ENCODE peak calls at places on chromosomes 4 and X, in nine cellular contexts. One of them, this sample, is unnamed.

GRCh38 chr4:9944431-9945425 is 76.6 kb downstream of the SLC2A9 start:
- DNase-seq in AG04450: no peak
- DNase-seq in iPS DF 6.9: no peak
- DNase-seq in stimulated activated CD4-positive, alpha-beta T cell treated with anti-CD3 and anti-CD28 coated beads, TNF-alpha, amount 100 ng/mL, for 24 hours: no peak
- DNase-seq in kidney glomerular epithelial cell: no peak
- DNase-seq in lower lobe of right lung: no peak
- DNase-seq in NCI-H510A: no peak
- DNase-seq in pancreas: no peak
- DNase-seq in T-helper 17 cell: no peak
- DNase-seq in this sample: no peak

GRCh38 chr4:42361475-42361874 is 35.8 kb upstream of the SHISA3 start:
- DNase-seq in AG04450: no peak
- DNase-seq in iPS DF 6.9: no peak
- DNase-seq in stimulated activated CD4-positive, alpha-beta T cell treated with anti-CD3 and anti-CD28 coated beads, TNF-alpha, amount 100 ng/mL, for 24 hours: no peak
- DNase-seq in kidney glomerular epithelial cell: no peak
- DNase-seq in lower lobe of right lung: no peak
- DNase-seq in NCI-H510A: no peak
- DNase-seq in pancreas: no peak
- DNase-seq in T-helper 17 cell: no peak
- DNase-seq in this sample: no peak

GRCh38 chrX:155028749-155029360 is 2.2 kb downstream of the FUNDC2 start:
- DNase-seq in AG04450: no peak
- DNase-seq in iPS DF 6.9: no peak
- DNase-seq in stimulated activated CD4-positive, alpha-beta T cell treated with anti-CD3 and anti-CD28 coated beads, TNF-alpha, amount 100 ng/mL, for 24 hours: no peak
- DNase-seq in kidney glomerular epithelial cell: no peak
- DNase-seq in lower lobe of right lung: no peak
- DNase-seq in NCI-H510A: no peak
- DNase-seq in pancreas: no peak
- DNase-seq in T-helper 17 cell: no peak
- DNase-seq in this sample: no peak

GRCh38 chr4:14877246-14878220 is 124.7 kb upstream of the CPEB2 start:
- DNase-seq in AG04450: no peak
- DNase-seq in iPS DF 6.9: no peak
- DNase-seq in stimulated activated CD4-positive, alpha-beta T cell treated with anti-CD3 and anti-CD28 coated beads, TNF-alpha, amount 100 ng/mL, for 24 hours: no peak
- DNase-seq in kidney glomerular epithelial cell: no peak
- DNase-seq in lower lobe of right lung: no peak
- DNase-seq in NCI-H510A: no peak
- DNase-seq in pancreas: no peak
- DNase-seq in T-helper 17 cell: no peak
- DNase-seq in this sample: no peak

GRCh38 chr4:151420408-151420807 is 11.4 kb downstream of the FHIP1A start:
- DNase-seq in AG04450: no peak
- DNase-seq in iPS DF 6.9: no peak
- DNase-seq in stimulated activated CD4-positive, alpha-beta T cell treated with anti-CD3 and anti-CD28 coated beads, TNF-alpha, amount 100 ng/mL, for 24 hours: no peak
- DNase-seq in kidney glomerular epithelial cell: no peak
- DNase-seq in lower lobe of right lung: no peak
- DNase-seq in NCI-H510A: no peak
- DNase-seq in pancreas: no peak
- DNase-seq in T-helper 17 cell: no peak
- DNase-seq in this sample: no peak

GRCh38 chr4:3115637-3116300 is 41.3 kb downstream of the HTT start:
- DNase-seq in AG04450: no peak
- DNase-seq in iPS DF 6.9: no peak
- DNase-seq in stimulated activated CD4-positive, alpha-beta T cell treated with anti-CD3 and anti-CD28 coated beads, TNF-alpha, amount 100 ng/mL, for 24 hours: no peak
- DNase-seq in kidney glomerular epithelial cell: no peak
- DNase-seq in lower lobe of right lung: no peak
- DNase-seq in NCI-H510A: no peak
- DNase-seq in pancreas: no peak
- DNase-seq in T-helper 17 cell: no peak
- DNase-seq in this sample: no peak

GRCh38 chr4:186294160-186294559 is 28.2 kb downstream of the F11 start:
- DNase-seq in AG04450: no peak
- DNase-seq in iPS DF 6.9: no peak
- DNase-seq in stimulated activated CD4-positive, alpha-beta T cell treated with anti-CD3 and anti-CD28 coated beads, TNF-alpha, amount 100 ng/mL, for 24 hours: peak; percentile 4
- DNase-seq in kidney glomerular epithelial cell: no peak
- DNase-seq in lower lobe of right lung: no peak
- DNase-seq in NCI-H510A: no peak
- DNase-seq in pancreas: no peak
- DNase-seq in T-helper 17 cell: no peak
- DNase-seq in this sample: no peak

GRCh38 chrX:2484232-2484631 is 16.5 kb downstream of the DHRSX start:
- DNase-seq in AG04450: no peak
- DNase-seq in iPS DF 6.9: no peak
- DNase-seq in stimulated activated CD4-positive, alpha-beta T cell treated with anti-CD3 and anti-CD28 coated beads, TNF-alpha, amount 100 ng/mL, for 24 hours: no peak
- DNase-seq in kidney glomerular epithelial cell: no peak
- DNase-seq in lower lobe of right lung: no peak
- DNase-seq in NCI-H510A: no peak
- DNase-seq in pancreas: no peak
- DNase-seq in T-helper 17 cell: no peak
- DNase-seq in this sample: no peak

GRCh38 chr4:159455675-159456235 is 352.9 kb downstream of the RAPGEF2 start:
- DNase-seq in AG04450: no peak
- DNase-seq in iPS DF 6.9: peak; percentile 27
- DNase-seq in stimulated activated CD4-positive, alpha-beta T cell treated with anti-CD3 and anti-CD28 coated beads, TNF-alpha, amount 100 ng/mL, for 24 hours: no peak
- DNase-seq in kidney glomerular epithelial cell: peak; percentile 77
- DNase-seq in lower lobe of right lung: no peak
- DNase-seq in NCI-H510A: no peak
- DNase-seq in pancreas: no peak
- DNase-seq in T-helper 17 cell: no peak
- DNase-seq in this sample: no peak

GRCh38 chr4:152719291-152719690 is 39.5 kb upstream of the TMEM154 start:
- DNase-seq in AG04450: no peak
- DNase-seq in iPS DF 6.9: no peak
- DNase-seq in stimulated activated CD4-positive, alpha-beta T cell treated with anti-CD3 and anti-CD28 coated beads, TNF-alpha, amount 100 ng/mL, for 24 hours: no peak
- DNase-seq in kidney glomerular epithelial cell: no peak
- DNase-seq in lower lobe of right lung: no peak
- DNase-seq in NCI-H510A: no peak
- DNase-seq in pancreas: no peak
- DNase-seq in T-helper 17 cell: no peak
- DNase-seq in this sample: no peak

GRCh38 chrX:25524150-25524549 is 508.4 kb upstream of the ARX start:
- DNase-seq in AG04450: no peak
- DNase-seq in iPS DF 6.9: no peak
- DNase-seq in stimulated activated CD4-positive, alpha-beta T cell treated with anti-CD3 and anti-CD28 coated beads, TNF-alpha, amount 100 ng/mL, for 24 hours: no peak
- DNase-seq in kidney glomerular epithelial cell: peak; percentile 4
- DNase-seq in lower lobe of right lung: no peak
- DNase-seq in NCI-H510A: no peak
- DNase-seq in pancreas: no peak
- DNase-seq in T-helper 17 cell: no peak
- DNase-seq in this sample: no peak

GRCh38 chrX:24260827-24261550 is 52.9 kb downstream of the SUPT20HL2 start:
- DNase-seq in AG04450: no peak
- DNase-seq in iPS DF 6.9: no peak
- DNase-seq in stimulated activated CD4-positive, alpha-beta T cell treated with anti-CD3 and anti-CD28 coated beads, TNF-alpha, amount 100 ng/mL, for 24 hours: peak; percentile 32
- DNase-seq in kidney glomerular epithelial cell: no peak
- DNase-seq in lower lobe of right lung: peak; percentile 53
- DNase-seq in NCI-H510A: no peak
- DNase-seq in pancreas: no peak
- DNase-seq in T-helper 17 cell: no peak
- DNase-seq in this sample: no peak

GRCh38 chr4:163866728-163867313 is 372.3 kb downstream of the TMA16 start:
- DNase-seq in AG04450: peak; percentile 0
- DNase-seq in iPS DF 6.9: no peak
- DNase-seq in stimulated activated CD4-positive, alpha-beta T cell treated with anti-CD3 and anti-CD28 coated beads, TNF-alpha, amount 100 ng/mL, for 24 hours: no peak
- DNase-seq in kidney glomerular epithelial cell: no peak
- DNase-seq in lower lobe of right lung: no peak
- DNase-seq in NCI-H510A: no peak
- DNase-seq in pancreas: no peak
- DNase-seq in T-helper 17 cell: no peak
- DNase-seq in this sample: no peak

GRCh38 chr4:3346146-3346545 is 53.3 kb downstream of the RGS12 start:
- DNase-seq in AG04450: peak; percentile 44
- DNase-seq in iPS DF 6.9: peak; percentile 54
- DNase-seq in stimulated activated CD4-positive, alpha-beta T cell treated with anti-CD3 and anti-CD28 coated beads, TNF-alpha, amount 100 ng/mL, for 24 hours: no peak
- DNase-seq in kidney glomerular epithelial cell: peak; percentile 76
- DNase-seq in lower lobe of right lung: no peak
- DNase-seq in NCI-H510A: peak; percentile 29
- DNase-seq in pancreas: no peak
- DNase-seq in T-helper 17 cell: no peak
- DNase-seq in this sample: no peak

GRCh38 chrX:69062493-69062892 is 102.8 kb downstream of the PJA1 start:
- DNase-seq in AG04450: no peak
- DNase-seq in iPS DF 6.9: no peak
- DNase-seq in stimulated activated CD4-positive, alpha-beta T cell treated with anti-CD3 and anti-CD28 coated beads, TNF-alpha, amount 100 ng/mL, for 24 hours: no peak
- DNase-seq in kidney glomerular epithelial cell: no peak
- DNase-seq in lower lobe of right lung: no peak
- DNase-seq in NCI-H510A: no peak
- DNase-seq in pancreas: no peak
- DNase-seq in T-helper 17 cell: no peak
- DNase-seq in this sample: no peak

GRCh38 chr4:67584496-67584895 is 26.0 kb downstream of the STAP1 start:
- DNase-seq in AG04450: no peak
- DNase-seq in iPS DF 6.9: no peak
- DNase-seq in stimulated activated CD4-positive, alpha-beta T cell treated with anti-CD3 and anti-CD28 coated beads, TNF-alpha, amount 100 ng/mL, for 24 hours: no peak
- DNase-seq in kidney glomerular epithelial cell: no peak
- DNase-seq in lower lobe of right lung: no peak
- DNase-seq in NCI-H510A: no peak
- DNase-seq in pancreas: no peak
- DNase-seq in T-helper 17 cell: no peak
- DNase-seq in this sample: no peak

GRCh38 chr4:2412534-2412884 is 5.9 kb downstream of the ZFYVE28 start:
- DNase-seq in AG04450: no peak
- DNase-seq in iPS DF 6.9: no peak
- DNase-seq in stimulated activated CD4-positive, alpha-beta T cell treated with anti-CD3 and anti-CD28 coated beads, TNF-alpha, amount 100 ng/mL, for 24 hours: peak; percentile 61
- DNase-seq in kidney glomerular epithelial cell: no peak
- DNase-seq in lower lobe of right lung: no peak
- DNase-seq in NCI-H510A: no peak
- DNase-seq in pancreas: no peak
- DNase-seq in T-helper 17 cell: peak; percentile 43
- DNase-seq in this sample: no peak

GRCh38 chrX:119512145-119512800 is 44.0 kb downstream of the SLC25A5 start:
- DNase-seq in AG04450: peak; percentile 18
- DNase-seq in iPS DF 6.9: no peak
- DNase-seq in stimulated activated CD4-positive, alpha-beta T cell treated with anti-CD3 and anti-CD28 coated beads, TNF-alpha, amount 100 ng/mL, for 24 hours: no peak
- DNase-seq in kidney glomerular epithelial cell: peak; percentile 39
- DNase-seq in lower lobe of right lung: peak; percentile 65
- DNase-seq in NCI-H510A: peak; percentile 40
- DNase-seq in pancreas: peak; percentile 62
- DNase-seq in T-helper 17 cell: no peak
- DNase-seq in this sample: no peak

GRCh38 chrX:40329616-40330015 is 231.9 kb upstream of the BCOR start:
- DNase-seq in AG04450: no peak
- DNase-seq in iPS DF 6.9: no peak
- DNase-seq in stimulated activated CD4-positive, alpha-beta T cell treated with anti-CD3 and anti-CD28 coated beads, TNF-alpha, amount 100 ng/mL, for 24 hours: no peak
- DNase-seq in kidney glomerular epithelial cell: no peak
- DNase-seq in lower lobe of right lung: no peak
- DNase-seq in NCI-H510A: no peak
- DNase-seq in pancreas: no peak
- DNase-seq in T-helper 17 cell: no peak
- DNase-seq in this sample: no peak

GRCh38 chr4:173424899-173425805 is 26.2 kb upstream of the SCRG1 start:
- DNase-seq in AG04450: no peak
- DNase-seq in iPS DF 6.9: no peak
- DNase-seq in stimulated activated CD4-positive, alpha-beta T cell treated with anti-CD3 and anti-CD28 coated beads, TNF-alpha, amount 100 ng/mL, for 24 hours: no peak
- DNase-seq in kidney glomerular epithelial cell: peak; percentile 66
- DNase-seq in lower lobe of right lung: no peak
- DNase-seq in NCI-H510A: no peak
- DNase-seq in pancreas: no peak
- DNase-seq in T-helper 17 cell: no peak
- DNase-seq in this sample: no peak

GRCh38 chr4:185624248-185624568 is 88.9 kb upstream of the PDLIM3 start:
- DNase-seq in AG04450: no peak
- DNase-seq in iPS DF 6.9: no peak
- DNase-seq in stimulated activated CD4-positive, alpha-beta T cell treated with anti-CD3 and anti-CD28 coated beads, TNF-alpha, amount 100 ng/mL, for 24 hours: no peak
- DNase-seq in kidney glomerular epithelial cell: no peak
- DNase-seq in lower lobe of right lung: no peak
- DNase-seq in NCI-H510A: no peak
- DNase-seq in pancreas: no peak
- DNase-seq in T-helper 17 cell: no peak
- DNase-seq in this sample: no peak

GRCh38 chr4:87011340-87012034 is 76.7 kb downstream of the AFF1 start:
- DNase-seq in AG04450: no peak
- DNase-seq in iPS DF 6.9: no peak
- DNase-seq in stimulated activated CD4-positive, alpha-beta T cell treated with anti-CD3 and anti-CD28 coated beads, TNF-alpha, amount 100 ng/mL, for 24 hours: no peak
- DNase-seq in kidney glomerular epithelial cell: peak; percentile 91
- DNase-seq in lower lobe of right lung: no peak
- DNase-seq in NCI-H510A: no peak
- DNase-seq in pancreas: no peak
- DNase-seq in T-helper 17 cell: no peak
- DNase-seq in this sample: no peak

GRCh38 chr4:5019796-5020195 is 538 bp upstream of the CYTL1 start:
- DNase-seq in AG04450: no peak
- DNase-seq in iPS DF 6.9: no peak
- DNase-seq in stimulated activated CD4-positive, alpha-beta T cell treated with anti-CD3 and anti-CD28 coated beads, TNF-alpha, amount 100 ng/mL, for 24 hours: no peak
- DNase-seq in kidney glomerular epithelial cell: no peak
- DNase-seq in lower lobe of right lung: no peak
- DNase-seq in NCI-H510A: no peak
- DNase-seq in pancreas: no peak
- DNase-seq in T-helper 17 cell: no peak
- DNase-seq in this sample: no peak

GRCh38 chr4:138405934-138406567 is 163.9 kb upstream of the SLC7A11 start:
- DNase-seq in AG04450: peak; percentile 3
- DNase-seq in iPS DF 6.9: no peak
- DNase-seq in stimulated activated CD4-positive, alpha-beta T cell treated with anti-CD3 and anti-CD28 coated beads, TNF-alpha, amount 100 ng/mL, for 24 hours: no peak
- DNase-seq in kidney glomerular epithelial cell: no peak
- DNase-seq in lower lobe of right lung: no peak
- DNase-seq in NCI-H510A: no peak
- DNase-seq in pancreas: no peak
- DNase-seq in T-helper 17 cell: no peak
- DNase-seq in this sample: no peak

GRCh38 chrX:530726-531610 is 99.6 kb upstream of the SHOX start:
- DNase-seq in AG04450: no peak
- DNase-seq in iPS DF 6.9: peak; percentile 29
- DNase-seq in stimulated activated CD4-positive, alpha-beta T cell treated with anti-CD3 and anti-CD28 coated beads, TNF-alpha, amount 100 ng/mL, for 24 hours: no peak
- DNase-seq in kidney glomerular epithelial cell: no peak
- DNase-seq in lower lobe of right lung: no peak
- DNase-seq in NCI-H510A: no peak
- DNase-seq in pancreas: no peak
- DNase-seq in T-helper 17 cell: no peak
- DNase-seq in this sample: no peak

GRCh38 chr4:98939892-98940298 is 11.0 kb upstream of the EIF4E start:
- DNase-seq in AG04450: peak; percentile 58
- DNase-seq in iPS DF 6.9: no peak
- DNase-seq in stimulated activated CD4-positive, alpha-beta T cell treated with anti-CD3 and anti-CD28 coated beads, TNF-alpha, amount 100 ng/mL, for 24 hours: no peak
- DNase-seq in kidney glomerular epithelial cell: peak; percentile 63
- DNase-seq in lower lobe of right lung: no peak
- DNase-seq in NCI-H510A: no peak
- DNase-seq in pancreas: no peak
- DNase-seq in T-helper 17 cell: no peak
- DNase-seq in this sample: no peak

GRCh38 chrX:40108084-40108958 is 10.6 kb upstream of the BCOR start:
- DNase-seq in AG04450: no peak
- DNase-seq in iPS DF 6.9: no peak
- DNase-seq in stimulated activated CD4-positive, alpha-beta T cell treated with anti-CD3 and anti-CD28 coated beads, TNF-alpha, amount 100 ng/mL, for 24 hours: no peak
- DNase-seq in kidney glomerular epithelial cell: peak; percentile 50
- DNase-seq in lower lobe of right lung: peak; percentile 54
- DNase-seq in NCI-H510A: peak; percentile 29
- DNase-seq in pancreas: peak; percentile 80
- DNase-seq in T-helper 17 cell: no peak
- DNase-seq in this sample: no peak

GRCh38 chr4:20954541-20954940 is 254.3 kb downstream of the PACRGL start:
- DNase-seq in AG04450: no peak
- DNase-seq in iPS DF 6.9: no peak
- DNase-seq in stimulated activated CD4-positive, alpha-beta T cell treated with anti-CD3 and anti-CD28 coated beads, TNF-alpha, amount 100 ng/mL, for 24 hours: no peak
- DNase-seq in kidney glomerular epithelial cell: no peak
- DNase-seq in lower lobe of right lung: no peak
- DNase-seq in NCI-H510A: no peak
- DNase-seq in pancreas: no peak
- DNase-seq in T-helper 17 cell: no peak
- DNase-seq in this sample: no peak

GRCh38 chr4:41146716-41147506 is 67.4 kb downstream of the APBB2 start:
- DNase-seq in AG04450: no peak
- DNase-seq in iPS DF 6.9: no peak
- DNase-seq in stimulated activated CD4-positive, alpha-beta T cell treated with anti-CD3 and anti-CD28 coated beads, TNF-alpha, amount 100 ng/mL, for 24 hours: no peak
- DNase-seq in kidney glomerular epithelial cell: no peak
- DNase-seq in lower lobe of right lung: no peak
- DNase-seq in NCI-H510A: no peak
- DNase-seq in pancreas: no peak
- DNase-seq in T-helper 17 cell: no peak
- DNase-seq in this sample: no peak

GRCh38 chr4:134812611-134813010 is 611.0 kb upstream of the PABPC4L start:
- DNase-seq in AG04450: no peak
- DNase-seq in iPS DF 6.9: no peak
- DNase-seq in stimulated activated CD4-positive, alpha-beta T cell treated with anti-CD3 and anti-CD28 coated beads, TNF-alpha, amount 100 ng/mL, for 24 hours: no peak
- DNase-seq in kidney glomerular epithelial cell: no peak
- DNase-seq in lower lobe of right lung: no peak
- DNase-seq in NCI-H510A: no peak
- DNase-seq in pancreas: no peak
- DNase-seq in T-helper 17 cell: no peak
- DNase-seq in this sample: no peak

GRCh38 chr4:55186123-55186522 is 60.7 kb upstream of the KDR start:
- DNase-seq in AG04450: no peak
- DNase-seq in iPS DF 6.9: no peak
- DNase-seq in stimulated activated CD4-positive, alpha-beta T cell treated with anti-CD3 and anti-CD28 coated beads, TNF-alpha, amount 100 ng/mL, for 24 hours: no peak
- DNase-seq in kidney glomerular epithelial cell: no peak
- DNase-seq in lower lobe of right lung: no peak
- DNase-seq in NCI-H510A: no peak
- DNase-seq in pancreas: no peak
- DNase-seq in T-helper 17 cell: no peak
- DNase-seq in this sample: no peak